ENCODE peak calls at places on chromosomes 3 and 15, in ten cellular contexts. R, D, L, H, N, U, Q, Z, X and K are unnamed samples. For H3K9me3, the result is how much of the 10 kb centered on the place peaks cover.

GRCh38 chr3:131840151-131840797 is 194.5 kb downstream of the CPNE4 start:
- DNase-seq in R (no peak), D (peak), L (no peak), H (no peak), N (peak), U (no peak), Q (no peak), Z (no peak), X (peak), K (no peak)

GRCh38 chr3:115019900-115020299 is 127.2 kb downstream of the ZBTB20 start:
- DNase-seq in R (no peak), D (no peak), L (no peak), H (no peak), N (no peak), U (no peak), Q (no peak), Z (no peak), X (no peak), K (no peak)

GRCh38 chr3:159059395-159059794 is 257.5 kb downstream of the MFSD1 start:
- DNase-seq in R (no peak), D (no peak), L (no peak), H (no peak), N (no peak), U (no peak), Q (no peak), Z (no peak), X (no peak), K (no peak)

GRCh38 chr3:86743233-86743632 is 247.7 kb downstream of the VGLL3 start:
- DNase-seq in R (no peak), D (no peak), L (no peak), H (no peak), N (peak), U (no peak), Q (no peak), Z (no peak), X (no peak), K (no peak)

GRCh38 chr3:190533511-190534282 is 19.8 kb downstream of the IL1RAP start:
- DNase-seq in R (peak), D (peak), L (no peak), H (peak), N (peak), U (peak), Q (peak), Z (no peak), X (peak), K (no peak)

GRCh38 chr3:63855333-63855940 is 8.2 kb downstream of the THOC7 start:
- DNase-seq in R (no peak), D (no peak), L (no peak), H (no peak), N (peak), U (no peak), Q (no peak), Z (no peak), X (no peak), K (no peak)

GRCh38 chr15:58118272-58118671 is 19.9 kb upstream of the AQP9 start:
- DNase-seq in R (no peak), D (no peak), L (no peak), H (no peak), N (no peak), U (no peak), Q (no peak), Z (no peak), X (no peak), K (no peak)

GRCh38 chr3:72722930-72723726 is 125.1 kb downstream of the SHQ1 start:
- DNase-seq in R (no peak), D (peak), L (no peak), H (peak), N (peak), U (no peak), Q (no peak), Z (no peak), X (peak), K (no peak)

GRCh38 chr3:180680097-180680430 is 775 bp upstream of the CCDC39 start:
- DNase-seq in R (no peak), D (peak), L (peak), H (no peak), N (peak), U (no peak), Q (no peak), Z (no peak), X (no peak), K (no peak)

GRCh38 chr15:35657679-35658201 is 111.8 kb upstream of the DPH6 start:
- DNase-seq in R (no peak), D (peak), L (no peak), H (no peak), N (peak), U (no peak), Q (no peak), Z (no peak), X (peak), K (no peak)

GRCh38 chr3:43531835-43532234 is 90.0 kb downstream of the ANO10 start:
- DNase-seq in R (no peak), D (peak), L (no peak), H (no peak), N (peak), U (no peak), Q (no peak), Z (no peak), X (peak), K (no peak)

GRCh38 chr15:84887928-84888327 is 3.5 kb downstream of the SLC28A1 start:
- DNase-seq in R (no peak), D (no peak), L (no peak), H (no peak), N (no peak), U (no peak), Q (no peak), Z (no peak), X (no peak), K (no peak)

GRCh38 chr3:151199569-151200438 is 3.2 kb downstream of the GPR171 start:
- DNase-seq in R (no peak), D (no peak), L (no peak), H (no peak), N (no peak), U (no peak), Q (no peak), Z (no peak), X (no peak), K (no peak)

GRCh38 chr3:184143327-184143726 is 8.2 kb downstream of the EIF2B5 start:
- DNase-seq in R (no peak), D (no peak), L (no peak), H (no peak), N (no peak), U (no peak), Q (no peak), Z (no peak), X (no peak), K (no peak)

GRCh38 chr3:111326144-111326995 is 215.6 kb upstream of the CD96 start:
- DNase-seq in R (no peak), D (peak), L (no peak), H (no peak), N (no peak), U (no peak), Q (no peak), Z (no peak), X (peak), K (no peak)

GRCh38 chr3:39414421-39414907 is 7.9 kb downstream of the RPSA start:
- DNase-seq in R (no peak), D (no peak), L (no peak), H (no peak), N (no peak), U (no peak), Q (no peak), Z (no peak), X (no peak), K (no peak)

GRCh38 chr15:31442203-31443090 is 115.8 kb downstream of the KLF13 start:
- DNase-seq in R (no peak), D (peak), L (no peak), H (peak), N (peak), U (no peak), Q (no peak), Z (no peak), X (peak), K (no peak)

GRCh38 chr15:50883903-50884302 is 24.6 kb upstream of the AP4E1 start:
- DNase-seq in R (no peak), D (peak), L (no peak), H (no peak), N (peak), U (no peak), Q (peak), Z (no peak), X (peak), K (no peak)

GRCh38 chr15:42820811-42821210 is 83.9 kb upstream of the CDAN1 start:
- DNase-seq in R (no peak), D (no peak), L (no peak), H (no peak), N (no peak), U (no peak), Q (no peak), Z (no peak), X (no peak), K (no peak)

DNA sequence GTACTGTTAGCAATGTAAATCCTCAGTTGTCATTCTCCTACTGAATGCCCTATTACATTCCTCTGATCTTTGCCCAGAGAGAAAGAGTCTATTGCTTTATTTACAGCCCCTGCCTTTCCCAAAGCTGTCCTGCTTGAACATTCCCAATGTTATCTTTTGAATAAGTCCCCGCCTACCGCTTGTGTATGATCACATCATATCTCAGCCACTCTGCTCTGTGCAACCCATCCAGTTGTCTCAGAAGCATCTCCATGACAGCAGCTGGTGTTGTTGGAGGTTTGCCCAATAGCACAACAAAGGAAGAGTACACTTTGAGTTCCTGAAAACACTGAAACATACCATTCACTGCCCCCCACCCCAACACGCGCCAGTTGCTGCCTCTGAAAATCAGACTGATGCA is 22.0 kb upstream of the FAM3D start:
- DNase-seq in R (no peak), D (no peak), L (no peak), H (no peak), N (no peak), U (no peak), Q (no peak), Z (no peak), X (no peak), K (no peak)
- H3K9me3 ChIP-seq in R (under half), D (under half), L (under half), H (under half), N (under half), U (under half), Q (under half), Z (under half), X (under half), K (under half)

GRCh38 chr3:146165844-146166243 is 4.9 kb upstream of the PLOD2 start:
- DNase-seq in R (no peak), D (no peak), L (no peak), H (no peak), N (no peak), U (no peak), Q (no peak), Z (no peak), X (no peak), K (no peak)
- H3K27ac ChIP-seq in R (no peak), D (peak), L (no peak), H (no peak), N (peak), U (no peak), Q (no peak), Z (no peak), X (no peak), K (peak)

GRCh38 chr15:99633655-99634054 is 67.9 kb downstream of the MEF2A start:
- DNase-seq in R (no peak), D (no peak), L (no peak), H (no peak), N (no peak), U (no peak), Q (no peak), Z (no peak), X (no peak), K (no peak)
- H3K9me3 ChIP-seq in R (under half), D (under half), L (under half), H (under half), N (under half), U (under half), Q (under half), Z (under half), X (under half), K (under half)

GRCh38 chr3:171129827-171130226 is 103.3 kb upstream of the SLC2A2 start:
- DNase-seq in R (no peak), D (peak), L (no peak), H (no peak), N (peak), U (no peak), Q (no peak), Z (no peak), X (peak), K (no peak)
- H3K27ac ChIP-seq in R (no peak), D (no peak), L (no peak), H (no peak), N (no peak), U (no peak), Q (no peak), Z (no peak), X (no peak), K (no peak)

DNA sequence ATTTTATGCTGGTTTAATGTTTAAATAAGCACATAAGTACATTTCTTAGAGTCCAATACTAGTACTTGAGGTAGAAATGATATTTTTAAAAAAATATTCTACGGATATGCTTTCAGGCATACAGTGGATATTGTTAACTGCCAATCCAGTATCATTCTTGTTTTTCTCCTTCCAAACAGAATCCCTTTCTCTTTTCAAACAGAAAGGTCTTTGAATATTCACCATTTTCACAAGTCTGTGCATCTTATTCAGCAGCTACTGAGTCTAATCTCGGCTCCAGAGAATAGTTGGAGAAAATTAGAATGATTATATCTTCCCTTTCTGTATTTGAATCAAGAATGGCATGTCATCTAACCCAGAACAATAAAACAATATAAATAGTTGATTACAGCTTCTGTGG is 174.5 kb downstream of the GOLGA6L6 start:
- DNase-seq in R (no peak), D (no peak), L (no peak), H (no peak), N (no peak), U (no peak), Q (no peak), Z (no peak), X (no peak), K (no peak)
- H3K9me3 ChIP-seq in R (under half), D (under half), L (under half), H (under half), N (under half), U (under half), Q (under half), Z (under half), X (under half), K (under half)

DNA sequence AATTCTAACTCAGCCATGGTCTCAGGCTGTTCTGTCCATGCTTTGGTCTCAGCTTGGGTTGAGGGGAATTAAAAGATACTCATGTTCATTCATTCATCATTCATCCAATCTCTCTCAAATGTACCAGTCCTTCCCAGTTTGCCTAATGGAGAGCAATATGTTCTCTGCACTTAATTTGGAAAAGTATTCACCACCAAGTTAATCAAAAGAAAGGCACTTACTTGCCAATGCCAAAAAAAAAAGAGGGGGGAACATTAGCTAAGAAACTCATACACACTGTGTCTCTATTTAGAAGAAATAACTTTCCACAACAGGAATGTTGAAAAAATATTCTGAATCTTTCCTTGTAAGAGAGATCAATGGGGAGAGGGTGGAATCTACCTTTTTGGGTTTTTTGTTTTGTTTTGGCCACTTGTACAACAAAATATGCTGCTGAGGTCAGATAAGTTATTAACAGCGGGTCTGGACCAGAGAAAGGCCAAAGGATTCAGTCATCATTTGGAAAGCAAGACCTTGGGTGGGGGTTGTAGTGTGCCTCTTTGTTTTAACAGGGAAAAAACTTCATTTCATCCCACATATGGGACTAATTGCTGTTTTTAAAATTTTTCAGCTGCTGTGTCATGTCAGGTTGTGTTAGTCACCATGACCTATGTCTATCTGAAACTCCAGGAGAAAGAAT is 152.3 kb downstream of the FBN1 start:
- DNase-seq in R (no peak), D (peak), L (no peak), H (no peak), N (peak), U (no peak), Q (no peak), Z (no peak), X (peak), K (no peak)
- H3K27ac ChIP-seq in R (peak), D (no peak), L (no peak), H (no peak), N (no peak), U (no peak), Q (peak), Z (no peak), X (peak), K (peak)

GRCh38 chr3:26437678-26438077 is 184.9 kb upstream of the LRRC3B start:
- DNase-seq in R (no peak), D (no peak), L (no peak), H (no peak), N (peak), U (no peak), Q (no peak), Z (no peak), X (peak), K (no peak)

GRCh38 chr3:26438981-26439884 is 183.3 kb upstream of the LRRC3B start:
- DNase-seq in R (no peak), D (no peak), L (no peak), H (no peak), N (peak), U (no peak), Q (no peak), Z (no peak), X (no peak), K (no peak)

DNA sequence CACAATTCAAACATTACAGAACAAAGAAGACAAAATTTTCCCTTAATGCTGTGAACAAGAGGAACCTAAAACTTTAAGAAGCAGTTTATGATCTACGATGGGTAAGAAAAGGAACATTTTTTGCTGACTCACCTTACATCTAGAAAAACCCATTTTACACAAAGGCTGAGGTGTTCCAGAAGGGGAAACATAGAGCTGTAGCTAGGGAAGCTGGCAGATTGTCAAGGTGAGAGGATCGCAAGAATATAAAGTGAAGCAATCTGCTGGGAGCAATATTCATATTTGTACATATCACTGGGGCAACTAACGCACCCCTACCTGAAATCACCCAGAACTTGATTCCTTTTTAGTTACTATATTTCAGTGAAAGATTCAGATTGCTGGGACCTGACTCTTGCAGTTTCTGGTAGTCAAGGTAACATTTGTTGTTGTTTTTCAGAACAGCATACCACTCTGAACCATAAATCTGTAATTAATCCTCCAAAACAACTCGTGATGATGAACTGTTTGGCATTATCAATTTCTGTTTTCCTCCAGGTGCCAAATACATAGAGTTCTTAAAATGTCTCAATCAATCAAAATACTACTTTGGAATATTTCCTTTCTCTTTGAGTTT is 184.1 kb upstream of the LRRC3B start:
- DNase-seq in R (no peak), D (no peak), L (no peak), H (no peak), N (peak), U (no peak), Q (no peak), Z (no peak), X (peak), K (no peak)
- H3K9me3 ChIP-seq in R (under half), D (under half), L (under half), H (under half), N (under half), U (under half), Q (under half), Z (under half), X (under half), K (under half)

DNA sequence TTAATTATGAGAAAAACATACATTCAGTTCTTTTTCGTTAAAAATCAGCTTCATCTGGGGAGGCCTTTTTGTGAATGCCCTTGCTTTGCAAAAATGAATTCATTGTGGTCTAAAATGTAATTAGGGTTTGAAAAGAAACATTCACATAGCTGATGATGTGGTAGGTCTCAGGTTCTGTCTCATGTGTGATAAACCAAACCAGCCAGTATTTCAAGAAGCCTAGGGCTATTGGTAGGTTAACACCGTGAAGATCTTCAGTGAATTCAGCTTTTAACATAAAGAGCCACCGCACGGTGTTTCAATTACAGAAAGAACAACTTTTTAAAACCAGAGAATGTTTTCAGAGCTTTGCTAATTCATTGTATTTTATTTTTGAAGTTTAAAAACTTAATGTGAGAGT is 41.9 kb downstream of the CTNNB1 start:
- DNase-seq in R (no peak), D (no peak), L (no peak), H (no peak), N (no peak), U (no peak), Q (no peak), Z (no peak), X (no peak), K (no peak)
- H3K27ac ChIP-seq in R (no peak), D (peak), L (no peak), H (no peak), N (no peak), U (no peak), Q (no peak), Z (no peak), X (no peak), K (no peak)